ENCODE peak calls at places on chromosome 21, in nine cellular contexts. One of them, this sample, is unnamed.

GRCh38 chr21:33892853-33893252 is 22.8 kb downstream of the ATP5PO start:
- DNase-seq in A549: no peak
- DNase-seq in sigmoid colon: no peak
- DNase-seq in tibial nerve: no peak
- DNase-seq in transverse colon: no peak
- DNase-seq in SK-N-SH: peak; percentile 27
- DNase-seq in suprapubic skin: no peak
- DNase-seq in HepG2: peak; percentile 41
- DNase-seq in H1: peak; percentile 64
- DNase-seq in this sample: no peak

GRCh38 chr21:34086887-34087306 is 13.5 kb downstream of the MRPS6 start:
- DNase-seq in A549: no peak
- DNase-seq in sigmoid colon: no peak
- DNase-seq in tibial nerve: no peak
- DNase-seq in transverse colon: no peak
- DNase-seq in SK-N-SH: no peak
- DNase-seq in suprapubic skin: no peak
- DNase-seq in HepG2: no peak
- DNase-seq in H1: no peak
- DNase-seq in this sample: no peak

GRCh38 chr21:16330340-16331319 is 600.8 kb downstream of the USP25 start:
- DNase-seq in A549: peak; percentile 1
- DNase-seq in sigmoid colon: no peak
- DNase-seq in tibial nerve: peak; percentile 88
- DNase-seq in transverse colon: no peak
- DNase-seq in SK-N-SH: peak; percentile 39
- DNase-seq in suprapubic skin: no peak
- DNase-seq in HepG2: peak; percentile 52
- DNase-seq in H1: no peak
- DNase-seq in this sample: no peak

GRCh38 chr21:29431680-29432079 is 133.0 kb downstream of the BACH1 start:
- DNase-seq in A549: no peak
- DNase-seq in sigmoid colon: no peak
- DNase-seq in tibial nerve: no peak
- DNase-seq in transverse colon: no peak
- DNase-seq in SK-N-SH: no peak
- DNase-seq in suprapubic skin: no peak
- DNase-seq in HepG2: no peak
- DNase-seq in H1: no peak
- DNase-seq in this sample: no peak

GRCh38 chr21:46190491-46191131 is 6.4 kb upstream of the SPATC1L start:
- DNase-seq in A549: no peak
- DNase-seq in sigmoid colon: peak; percentile 55
- DNase-seq in tibial nerve: no peak
- DNase-seq in transverse colon: no peak
- DNase-seq in SK-N-SH: no peak
- DNase-seq in suprapubic skin: peak; percentile 60
- DNase-seq in HepG2: no peak
- DNase-seq in H1: no peak
- DNase-seq in this sample: no peak

GRCh38 chr21:39063517-39063916 is 119.7 kb downstream of the PSMG1 start:
- DNase-seq in A549: no peak
- DNase-seq in sigmoid colon: no peak
- DNase-seq in tibial nerve: no peak
- DNase-seq in transverse colon: no peak
- DNase-seq in SK-N-SH: no peak
- DNase-seq in suprapubic skin: no peak
- DNase-seq in HepG2: no peak
- DNase-seq in H1: no peak
- DNase-seq in this sample: no peak

GRCh38 chr21:46092811-46093667 is 4.9 kb upstream of the COL6A2 start:
- DNase-seq in A549: no peak
- DNase-seq in sigmoid colon: peak; percentile 90
- DNase-seq in tibial nerve: no peak
- DNase-seq in transverse colon: no peak
- DNase-seq in SK-N-SH: no peak
- DNase-seq in suprapubic skin: peak; percentile 62
- DNase-seq in HepG2: no peak
- DNase-seq in H1: no peak
- DNase-seq in this sample: peak; percentile 61

GRCh38 chr21:37620401-37620800 is 253.8 kb downstream of the DYRK1A start:
- DNase-seq in A549: no peak
- DNase-seq in sigmoid colon: no peak
- DNase-seq in tibial nerve: no peak
- DNase-seq in transverse colon: no peak
- DNase-seq in SK-N-SH: no peak
- DNase-seq in suprapubic skin: no peak
- DNase-seq in HepG2: no peak
- DNase-seq in H1: no peak
- DNase-seq in this sample: no peak

GRCh38 chr21:9758141-9758540 is 763.2 kb upstream of the TPTE start:
- DNase-seq in A549: no peak
- DNase-seq in sigmoid colon: no peak
- DNase-seq in tibial nerve: no peak
- DNase-seq in transverse colon: no peak
- DNase-seq in SK-N-SH: no peak
- DNase-seq in suprapubic skin: no peak
- DNase-seq in HepG2: no peak
- DNase-seq in H1: no peak
- DNase-seq in this sample: no peak

GRCh38 chr21:9756677-9757076 is 764.7 kb upstream of the TPTE start:
- DNase-seq in A549: no peak
- DNase-seq in sigmoid colon: no peak
- DNase-seq in tibial nerve: no peak
- DNase-seq in transverse colon: no peak
- DNase-seq in SK-N-SH: no peak
- DNase-seq in suprapubic skin: no peak
- DNase-seq in HepG2: no peak
- DNase-seq in H1: no peak
- DNase-seq in this sample: no peak

GRCh38 chr21:9759972-9760371 is 761.4 kb upstream of the TPTE start:
- DNase-seq in A549: no peak
- DNase-seq in sigmoid colon: no peak
- DNase-seq in tibial nerve: no peak
- DNase-seq in transverse colon: no peak
- DNase-seq in SK-N-SH: no peak
- DNase-seq in suprapubic skin: no peak
- DNase-seq in HepG2: no peak
- DNase-seq in H1: no peak
- DNase-seq in this sample: no peak

GRCh38 chr21:9755611-9756010 is 765.8 kb upstream of the TPTE start:
- DNase-seq in A549: no peak
- DNase-seq in sigmoid colon: no peak
- DNase-seq in tibial nerve: no peak
- DNase-seq in transverse colon: no peak
- DNase-seq in SK-N-SH: no peak
- DNase-seq in suprapubic skin: no peak
- DNase-seq in HepG2: no peak
- DNase-seq in H1: no peak
- DNase-seq in this sample: no peak

DNA sequence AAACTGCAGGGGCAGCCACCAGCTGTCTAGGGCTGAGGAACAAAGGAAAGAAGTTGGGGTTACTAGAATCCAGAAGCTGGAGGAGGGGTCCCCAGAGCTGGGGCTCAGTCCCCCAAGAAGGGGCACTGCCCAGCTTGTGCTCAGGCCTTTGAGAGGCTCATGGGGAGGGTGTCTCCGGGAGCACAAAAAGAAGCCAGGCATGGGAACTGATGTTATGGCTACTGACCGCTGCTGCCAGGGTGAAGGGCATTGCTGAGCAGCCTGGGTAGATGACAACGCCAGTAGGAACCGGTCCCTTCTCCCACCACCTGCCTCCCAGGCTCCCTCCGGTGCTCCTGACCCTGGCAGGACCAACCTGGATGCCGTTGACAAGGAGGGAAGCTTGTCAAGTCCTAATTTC is 762.5 kb upstream of the TPTE start:
- DNase-seq in A549: no peak
- DNase-seq in sigmoid colon: no peak
- DNase-seq in tibial nerve: no peak
- DNase-seq in transverse colon: no peak
- DNase-seq in SK-N-SH: no peak
- DNase-seq in suprapubic skin: no peak
- DNase-seq in HepG2: no peak
- DNase-seq in H1: no peak
- DNase-seq in this sample: no peak
- H3K9me3 ChIP-seq in A549: no peaks in the 10 kb centered on the region
- H3K9me3 ChIP-seq in sigmoid colon: no peaks in the 10 kb centered on the region
- H3K9me3 ChIP-seq in tibial nerve: no peaks in the 10 kb centered on the region
- H3K9me3 ChIP-seq in transverse colon: peaks cover 30% of the 10 kb centered on the region
- H3K9me3 ChIP-seq in SK-N-SH: no peaks in the 10 kb centered on the region
- H3K9me3 ChIP-seq in suprapubic skin: peaks cover 49% of the 10 kb centered on the region
- H3K9me3 ChIP-seq in HepG2: peaks cover 95% of the 10 kb centered on the region
- H3K9me3 ChIP-seq in H1: peaks cover 76% of the 10 kb centered on the region
- H3K9me3 ChIP-seq in this sample: no peaks in the 10 kb centered on the region

GRCh38 chr21:44927587-44928461 is 7.1 kb upstream of the ITGB2 start:
- DNase-seq in A549: peak; percentile 71
- DNase-seq in sigmoid colon: no peak
- DNase-seq in tibial nerve: peak; percentile 49
- DNase-seq in transverse colon: peak; percentile 54
- DNase-seq in SK-N-SH: no peak
- DNase-seq in suprapubic skin: no peak
- DNase-seq in HepG2: peak; percentile 39
- DNase-seq in H1: no peak
- DNase-seq in this sample: no peak

GRCh38 chr21:44929799-44930542 is 9.3 kb upstream of the ITGB2 start:
- DNase-seq in A549: no peak
- DNase-seq in sigmoid colon: no peak
- DNase-seq in tibial nerve: no peak
- DNase-seq in transverse colon: no peak
- DNase-seq in SK-N-SH: no peak
- DNase-seq in suprapubic skin: no peak
- DNase-seq in HepG2: no peak
- DNase-seq in H1: no peak
- DNase-seq in this sample: no peak

GRCh38 chr21:44930543-44930981 is 9.3 kb upstream of the SLX9 start:
- DNase-seq in A549: no peak
- DNase-seq in sigmoid colon: no peak
- DNase-seq in tibial nerve: no peak
- DNase-seq in transverse colon: peak; percentile 39
- DNase-seq in SK-N-SH: no peak
- DNase-seq in suprapubic skin: no peak
- DNase-seq in HepG2: no peak
- DNase-seq in H1: no peak
- DNase-seq in this sample: no peak

GRCh38 chr21:44931137-44931500 is 8.7 kb upstream of the SLX9 start:
- DNase-seq in A549: no peak
- DNase-seq in sigmoid colon: no peak
- DNase-seq in tibial nerve: no peak
- DNase-seq in transverse colon: peak; percentile 52
- DNase-seq in SK-N-SH: peak; percentile 49
- DNase-seq in suprapubic skin: no peak
- DNase-seq in HepG2: no peak
- DNase-seq in H1: no peak
- DNase-seq in this sample: no peak

DNA sequence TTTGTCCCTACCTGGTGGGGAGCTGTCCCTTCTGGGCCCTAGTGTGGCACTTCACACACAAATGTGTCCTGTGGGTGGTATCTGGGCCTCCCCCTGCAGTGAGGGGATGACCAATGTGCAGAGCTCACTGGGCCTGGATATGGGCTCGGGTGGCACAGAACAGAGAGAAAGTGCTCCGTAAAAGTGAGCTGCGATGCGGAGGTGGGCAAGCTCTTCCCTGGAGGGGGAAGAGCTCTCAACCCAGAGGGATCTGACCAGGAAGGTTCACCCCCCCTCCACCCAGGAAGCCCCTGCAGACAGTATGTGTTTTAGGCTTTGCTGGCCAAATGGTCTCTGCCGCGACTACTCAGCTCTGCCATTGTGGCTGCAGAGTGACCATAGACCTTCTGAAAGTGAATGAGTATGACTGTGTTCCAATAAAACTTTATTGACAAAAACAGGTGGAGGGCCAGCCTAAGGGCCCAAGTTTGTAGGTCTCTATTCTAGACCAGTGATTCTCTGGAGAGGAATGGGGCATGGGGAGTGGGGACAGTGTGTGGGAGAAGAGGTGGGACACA is 8.6 kb upstream of the ITGB2 start:
- DNase-seq in A549: no peak
- DNase-seq in sigmoid colon: no peak
- DNase-seq in tibial nerve: no peak
- DNase-seq in transverse colon: no peak
- DNase-seq in SK-N-SH: no peak
- DNase-seq in suprapubic skin: no peak
- DNase-seq in HepG2: no peak
- DNase-seq in H1: no peak
- DNase-seq in this sample: no peak
- TF ChIP-seq EP300 in A549: no peak
- TF ChIP-seq EP300 in sigmoid colon: no peak
- TF ChIP-seq EP300 in tibial nerve: no peak
- TF ChIP-seq EP300 in transverse colon: no peak
- TF ChIP-seq EP300 in SK-N-SH: no peak
- TF ChIP-seq EP300 in suprapubic skin: no peak
- TF ChIP-seq EP300 in HepG2: no peak
- TF ChIP-seq EP300 in H1: no peak
- TF ChIP-seq EP300 in this sample: no peak

GRCh38 chr21:17903929-17904639 is 84.9 kb upstream of the C21orf91 start:
- DNase-seq in A549: no peak
- DNase-seq in sigmoid colon: no peak
- DNase-seq in tibial nerve: no peak
- DNase-seq in transverse colon: no peak
- DNase-seq in SK-N-SH: no peak
- DNase-seq in suprapubic skin: no peak
- DNase-seq in HepG2: no peak
- DNase-seq in H1: no peak
- DNase-seq in this sample: no peak

GRCh38 chr21:17901458-17902092 is 82.4 kb upstream of the C21orf91 start:
- DNase-seq in A549: no peak
- DNase-seq in sigmoid colon: no peak
- DNase-seq in tibial nerve: no peak
- DNase-seq in transverse colon: no peak
- DNase-seq in SK-N-SH: no peak
- DNase-seq in suprapubic skin: no peak
- DNase-seq in HepG2: no peak
- DNase-seq in H1: no peak
- DNase-seq in this sample: no peak

GRCh38 chr21:17900281-17900989 is 81.3 kb upstream of the C21orf91 start:
- DNase-seq in A549: no peak
- DNase-seq in sigmoid colon: no peak
- DNase-seq in tibial nerve: no peak
- DNase-seq in transverse colon: no peak
- DNase-seq in SK-N-SH: no peak
- DNase-seq in suprapubic skin: no peak
- DNase-seq in HepG2: no peak
- DNase-seq in H1: no peak
- DNase-seq in this sample: no peak

GRCh38 chr21:17903029-17903806 is 84.1 kb upstream of the C21orf91 start:
- DNase-seq in A549: no peak
- DNase-seq in sigmoid colon: no peak
- DNase-seq in tibial nerve: no peak
- DNase-seq in transverse colon: no peak
- DNase-seq in SK-N-SH: peak; percentile 44
- DNase-seq in suprapubic skin: no peak
- DNase-seq in HepG2: no peak
- DNase-seq in H1: no peak
- DNase-seq in this sample: no peak

GRCh38 chr21:17900990-17901385 is 81.8 kb upstream of the C21orf91 start:
- DNase-seq in A549: no peak
- DNase-seq in sigmoid colon: no peak
- DNase-seq in tibial nerve: no peak
- DNase-seq in transverse colon: no peak
- DNase-seq in SK-N-SH: no peak
- DNase-seq in suprapubic skin: no peak
- DNase-seq in HepG2: no peak
- DNase-seq in H1: no peak
- DNase-seq in this sample: no peak
- H3K27ac ChIP-seq in A549: no peak overlapping the region
- H3K27ac ChIP-seq in sigmoid colon: no peak overlapping the region
- H3K27ac ChIP-seq in tibial nerve: peak overlapping the region; percentile 52
- H3K27ac ChIP-seq in transverse colon: no peak overlapping the region
- H3K27ac ChIP-seq in SK-N-SH: no peak overlapping the region
- H3K27ac ChIP-seq in suprapubic skin: peak overlapping the region; percentile 84
- H3K27ac ChIP-seq in HepG2: no peak overlapping the region
- H3K27ac ChIP-seq in H1: peak overlapping the region; percentile 6
- H3K27ac ChIP-seq in this sample: no peak overlapping the region

DNA sequence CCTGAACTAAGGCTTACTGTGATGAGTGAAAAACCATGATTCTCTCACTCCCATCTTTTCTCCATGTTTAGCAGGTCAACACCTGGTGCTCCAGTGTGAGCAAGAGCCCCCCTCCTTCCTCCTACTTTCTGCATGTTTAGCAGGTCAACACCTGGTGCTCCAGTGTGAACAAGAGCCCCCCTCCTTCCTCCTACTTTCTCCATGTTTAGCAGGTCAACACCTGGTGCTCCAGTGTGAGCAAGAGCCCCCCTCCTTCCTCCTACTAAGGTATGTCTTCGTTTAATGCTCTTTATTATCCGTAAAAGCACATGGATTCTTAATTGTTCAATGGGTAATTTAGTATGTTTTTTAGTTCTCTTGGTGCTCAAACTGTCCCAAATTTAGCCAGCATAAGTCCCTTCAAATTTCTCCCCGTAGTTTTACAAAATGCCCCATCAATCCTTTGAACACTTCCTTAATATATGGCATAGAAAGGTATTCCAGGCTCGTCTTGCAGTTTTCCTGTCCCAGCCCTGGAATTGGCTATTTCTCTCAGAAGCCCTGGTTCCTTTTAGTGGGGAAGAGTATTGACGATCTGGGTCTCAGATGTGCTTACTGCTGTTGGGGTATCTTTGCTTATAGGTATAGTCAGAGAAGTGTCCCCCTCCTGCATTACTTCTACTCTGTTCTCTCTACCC is 760.8 kb upstream of the TPTE start:
- DNase-seq in A549: no peak
- DNase-seq in sigmoid colon: no peak
- DNase-seq in tibial nerve: no peak
- DNase-seq in transverse colon: no peak
- DNase-seq in SK-N-SH: no peak
- DNase-seq in suprapubic skin: no peak
- DNase-seq in HepG2: no peak
- DNase-seq in H1: no peak
- DNase-seq in this sample: no peak
- H3K9me3 ChIP-seq in A549: no peaks in the 10 kb centered on the region
- H3K9me3 ChIP-seq in sigmoid colon: no peaks in the 10 kb centered on the region
- H3K9me3 ChIP-seq in tibial nerve: no peaks in the 10 kb centered on the region
- H3K9me3 ChIP-seq in transverse colon: peaks cover 35% of the 10 kb centered on the region
- H3K9me3 ChIP-seq in SK-N-SH: no peaks in the 10 kb centered on the region
- H3K9me3 ChIP-seq in suprapubic skin: peaks cover 44% of the 10 kb centered on the region
- H3K9me3 ChIP-seq in HepG2: peaks cover 92% of the 10 kb centered on the region
- H3K9me3 ChIP-seq in H1: peaks cover 78% of the 10 kb centered on the region
- H3K9me3 ChIP-seq in this sample: no peaks in the 10 kb centered on the region

This sample was measured in ovary.